ENCODE peak calls at places on chromosomes 5 and 9, in nine cellular contexts. One of them, this sample, is unnamed.

GRCh38 chr5:80408976-80409926 is 1.4 kb downstream of the ZFYVE16 start:
- DNase-seq in activated naive CD4-positive, alpha-beta T cell: no peak
- DNase-seq in GM10248: no peak
- DNase-seq in amniotic stem cell: no peak
- DNase-seq in gastrocnemius medialis: no peak
- DNase-seq in A549: peak
- DNase-seq in DMS153: no peak
- DNase-seq in SJSA1: no peak
- DNase-seq in NCI-H345: no peak
- DNase-seq in this sample: no peak

GRCh38 chr9:87267251-87267679 is 230.4 kb upstream of the DAPK1 start:
- DNase-seq in activated naive CD4-positive, alpha-beta T cell: no peak
- DNase-seq in GM10248: no peak
- DNase-seq in amniotic stem cell: no peak
- DNase-seq in gastrocnemius medialis: peak
- DNase-seq in A549: no peak
- DNase-seq in DMS153: no peak
- DNase-seq in SJSA1: no peak
- DNase-seq in NCI-H345: no peak
- DNase-seq in this sample: no peak

GRCh38 chr5:115934388-115934974 is 27.8 kb upstream of the LVRN start:
- DNase-seq in activated naive CD4-positive, alpha-beta T cell: no peak
- DNase-seq in GM10248: no peak
- DNase-seq in amniotic stem cell: no peak
- DNase-seq in gastrocnemius medialis: no peak
- DNase-seq in A549: no peak
- DNase-seq in DMS153: no peak
- DNase-seq in SJSA1: peak
- DNase-seq in NCI-H345: no peak
- DNase-seq in this sample: no peak

GRCh38 chr9:87375397-87376073 is 122.1 kb upstream of the DAPK1 start:
- DNase-seq in activated naive CD4-positive, alpha-beta T cell: no peak
- DNase-seq in GM10248: no peak
- DNase-seq in amniotic stem cell: peak
- DNase-seq in gastrocnemius medialis: no peak
- DNase-seq in A549: peak
- DNase-seq in DMS153: no peak
- DNase-seq in SJSA1: peak
- DNase-seq in NCI-H345: no peak
- DNase-seq in this sample: no peak

GRCh38 chr5:60835554-60835953 is 8.5 kb downstream of the ELOVL7 start:
- DNase-seq in activated naive CD4-positive, alpha-beta T cell: no peak
- DNase-seq in GM10248: no peak
- DNase-seq in amniotic stem cell: no peak
- DNase-seq in gastrocnemius medialis: no peak
- DNase-seq in A549: no peak
- DNase-seq in DMS153: no peak
- DNase-seq in SJSA1: no peak
- DNase-seq in NCI-H345: no peak
- DNase-seq in this sample: no peak

GRCh38 chr5:137075163-137075970 is 423.8 kb downstream of the SPOCK1 start:
- DNase-seq in activated naive CD4-positive, alpha-beta T cell: no peak
- DNase-seq in GM10248: peak
- DNase-seq in amniotic stem cell: no peak
- DNase-seq in gastrocnemius medialis: peak
- DNase-seq in A549: peak
- DNase-seq in DMS153: peak
- DNase-seq in SJSA1: peak
- DNase-seq in NCI-H345: peak
- DNase-seq in this sample: no peak

GRCh38 chr5:160500776-160501175 is 79.1 kb downstream of the PTTG1 start:
- DNase-seq in activated naive CD4-positive, alpha-beta T cell: no peak
- DNase-seq in GM10248: no peak
- DNase-seq in amniotic stem cell: no peak
- DNase-seq in gastrocnemius medialis: no peak
- DNase-seq in A549: no peak
- DNase-seq in DMS153: no peak
- DNase-seq in SJSA1: no peak
- DNase-seq in NCI-H345: no peak
- DNase-seq in this sample: no peak

GRCh38 chr5:1776831-1777230 is 22.8 kb downstream of the MRPL36 start:
- DNase-seq in activated naive CD4-positive, alpha-beta T cell: no peak
- DNase-seq in GM10248: no peak
- DNase-seq in amniotic stem cell: no peak
- DNase-seq in gastrocnemius medialis: no peak
- DNase-seq in A549: no peak
- DNase-seq in DMS153: no peak
- DNase-seq in SJSA1: no peak
- DNase-seq in NCI-H345: no peak
- DNase-seq in this sample: no peak

GRCh38 chr5:54881286-54882005 is 103.9 kb downstream of the ESM1 start:
- DNase-seq in activated naive CD4-positive, alpha-beta T cell: no peak
- DNase-seq in GM10248: no peak
- DNase-seq in amniotic stem cell: no peak
- DNase-seq in gastrocnemius medialis: no peak
- DNase-seq in A549: no peak
- DNase-seq in DMS153: no peak
- DNase-seq in SJSA1: no peak
- DNase-seq in NCI-H345: no peak
- DNase-seq in this sample: no peak

GRCh38 chr9:99162759-99163364 is 57.9 kb downstream of the TGFBR1 start:
- DNase-seq in activated naive CD4-positive, alpha-beta T cell: no peak
- DNase-seq in GM10248: peak
- DNase-seq in amniotic stem cell: peak
- DNase-seq in gastrocnemius medialis: no peak
- DNase-seq in A549: peak
- DNase-seq in DMS153: no peak
- DNase-seq in SJSA1: no peak
- DNase-seq in NCI-H345: peak
- DNase-seq in this sample: no peak

GRCh38 chr9:107172160-107172978 is 110.7 kb upstream of the RAD23B start:
- DNase-seq in activated naive CD4-positive, alpha-beta T cell: no peak
- DNase-seq in GM10248: peak
- DNase-seq in amniotic stem cell: peak
- DNase-seq in gastrocnemius medialis: peak
- DNase-seq in A549: peak
- DNase-seq in DMS153: peak
- DNase-seq in SJSA1: peak
- DNase-seq in NCI-H345: peak
- DNase-seq in this sample: peak

GRCh38 chr9:32524558-32525461 is 1.2 kb downstream of the RIGI start:
- DNase-seq in activated naive CD4-positive, alpha-beta T cell: no peak
- DNase-seq in GM10248: no peak
- DNase-seq in amniotic stem cell: no peak
- DNase-seq in gastrocnemius medialis: no peak
- DNase-seq in A549: no peak
- DNase-seq in DMS153: peak
- DNase-seq in SJSA1: peak
- DNase-seq in NCI-H345: peak
- DNase-seq in this sample: no peak

GRCh38 chr5:14062178-14062577 is 81.0 kb upstream of the TRIO start:
- DNase-seq in activated naive CD4-positive, alpha-beta T cell: no peak
- DNase-seq in GM10248: no peak
- DNase-seq in amniotic stem cell: no peak
- DNase-seq in gastrocnemius medialis: no peak
- DNase-seq in A549: no peak
- DNase-seq in DMS153: no peak
- DNase-seq in SJSA1: no peak
- DNase-seq in NCI-H345: no peak
- DNase-seq in this sample: no peak

GRCh38 chr5:167296680-167297079 is 994.8 kb upstream of the WWC1 start:
- DNase-seq in activated naive CD4-positive, alpha-beta T cell: no peak
- DNase-seq in GM10248: no peak
- DNase-seq in amniotic stem cell: no peak
- DNase-seq in gastrocnemius medialis: no peak
- DNase-seq in A549: no peak
- DNase-seq in DMS153: no peak
- DNase-seq in SJSA1: peak
- DNase-seq in NCI-H345: no peak
- DNase-seq in this sample: no peak

GRCh38 chr5:160643588-160643987 is 208.4 kb downstream of the ATP10B start:
- DNase-seq in activated naive CD4-positive, alpha-beta T cell: no peak
- DNase-seq in GM10248: no peak
- DNase-seq in amniotic stem cell: no peak
- DNase-seq in gastrocnemius medialis: no peak
- DNase-seq in A549: no peak
- DNase-seq in DMS153: no peak
- DNase-seq in SJSA1: no peak
- DNase-seq in NCI-H345: no peak
- DNase-seq in this sample: no peak

GRCh38 chr5:157651623-157652376 is 438 bp downstream of the SOX30 start:
- DNase-seq in activated naive CD4-positive, alpha-beta T cell: peak
- DNase-seq in GM10248: peak
- DNase-seq in amniotic stem cell: no peak
- DNase-seq in gastrocnemius medialis: peak
- DNase-seq in A549: no peak
- DNase-seq in DMS153: peak
- DNase-seq in SJSA1: no peak
- DNase-seq in NCI-H345: peak
- DNase-seq in this sample: no peak

GRCh38 chr9:110440161-110440560 is 102.5 kb upstream of the TXNDC8 start:
- DNase-seq in activated naive CD4-positive, alpha-beta T cell: no peak
- DNase-seq in GM10248: no peak
- DNase-seq in amniotic stem cell: no peak
- DNase-seq in gastrocnemius medialis: no peak
- DNase-seq in A549: no peak
- DNase-seq in DMS153: no peak
- DNase-seq in SJSA1: no peak
- DNase-seq in NCI-H345: no peak
- DNase-seq in this sample: no peak

GRCh38 chr5:66223637-66224036 is 79.5 kb downstream of the SREK1 start:
- DNase-seq in activated naive CD4-positive, alpha-beta T cell: no peak
- DNase-seq in GM10248: no peak
- DNase-seq in amniotic stem cell: no peak
- DNase-seq in gastrocnemius medialis: no peak
- DNase-seq in A549: peak
- DNase-seq in DMS153: no peak
- DNase-seq in SJSA1: no peak
- DNase-seq in NCI-H345: no peak
- DNase-seq in this sample: peak

GRCh38 chr9:121557581-121558422 is 58.2 kb upstream of the GGTA1 start:
- DNase-seq in activated naive CD4-positive, alpha-beta T cell: no peak
- DNase-seq in GM10248: peak
- DNase-seq in amniotic stem cell: peak
- DNase-seq in gastrocnemius medialis: peak
- DNase-seq in A549: peak
- DNase-seq in DMS153: peak
- DNase-seq in SJSA1: peak
- DNase-seq in NCI-H345: no peak
- DNase-seq in this sample: no peak

GRCh38 chr5:114123654-114124053 is 238.2 kb upstream of the KCNN2 start:
- DNase-seq in activated naive CD4-positive, alpha-beta T cell: no peak
- DNase-seq in GM10248: no peak
- DNase-seq in amniotic stem cell: no peak
- DNase-seq in gastrocnemius medialis: no peak
- DNase-seq in A549: no peak
- DNase-seq in DMS153: no peak
- DNase-seq in SJSA1: no peak
- DNase-seq in NCI-H345: no peak
- DNase-seq in this sample: no peak

GRCh38 chr5:168874713-168875380 is 295.7 kb upstream of the PANK3 start:
- DNase-seq in activated naive CD4-positive, alpha-beta T cell: no peak
- DNase-seq in GM10248: no peak
- DNase-seq in amniotic stem cell: no peak
- DNase-seq in gastrocnemius medialis: no peak
- DNase-seq in A549: peak
- DNase-seq in DMS153: no peak
- DNase-seq in SJSA1: no peak
- DNase-seq in NCI-H345: no peak
- DNase-seq in this sample: no peak

GRCh38 chr9:93860694-93861658 is 94.2 kb downstream of the BARX1 start:
- DNase-seq in activated naive CD4-positive, alpha-beta T cell: no peak
- DNase-seq in GM10248: peak
- DNase-seq in amniotic stem cell: no peak
- DNase-seq in gastrocnemius medialis: no peak
- DNase-seq in A549: no peak
- DNase-seq in DMS153: no peak
- DNase-seq in SJSA1: no peak
- DNase-seq in NCI-H345: no peak
- DNase-seq in this sample: no peak

GRCh38 chr5:55634204-55634785 is 77.8 kb downstream of the SLC38A9 start:
- DNase-seq in activated naive CD4-positive, alpha-beta T cell: no peak
- DNase-seq in GM10248: no peak
- DNase-seq in amniotic stem cell: no peak
- DNase-seq in gastrocnemius medialis: no peak
- DNase-seq in A549: no peak
- DNase-seq in DMS153: no peak
- DNase-seq in SJSA1: no peak
- DNase-seq in NCI-H345: no peak
- DNase-seq in this sample: no peak

GRCh38 chr9:114384836-114385411 is 2.9 kb downstream of the AKNA start:
- DNase-seq in activated naive CD4-positive, alpha-beta T cell: no peak
- DNase-seq in GM10248: no peak
- DNase-seq in amniotic stem cell: no peak
- DNase-seq in gastrocnemius medialis: no peak
- DNase-seq in A549: no peak
- DNase-seq in DMS153: no peak
- DNase-seq in SJSA1: no peak
- DNase-seq in NCI-H345: no peak
- DNase-seq in this sample: no peak

GRCh38 chr5:111313017-111313724 is 89.0 kb downstream of the CAMK4 start:
- DNase-seq in activated naive CD4-positive, alpha-beta T cell: no peak
- DNase-seq in GM10248: no peak
- DNase-seq in amniotic stem cell: no peak
- DNase-seq in gastrocnemius medialis: no peak
- DNase-seq in A549: no peak
- DNase-seq in DMS153: no peak
- DNase-seq in SJSA1: no peak
- DNase-seq in NCI-H345: no peak
- DNase-seq in this sample: no peak

GRCh38 chr5:55232985-55233928 is at the start of gene CCNO:
- DNase-seq in activated naive CD4-positive, alpha-beta T cell: no peak
- DNase-seq in GM10248: peak
- DNase-seq in amniotic stem cell: no peak
- DNase-seq in gastrocnemius medialis: no peak
- DNase-seq in A549: peak
- DNase-seq in DMS153: peak
- DNase-seq in SJSA1: peak
- DNase-seq in NCI-H345: peak
- DNase-seq in this sample: no peak

GRCh38 chr9:127973169-127974001 is 7.4 kb downstream of the EEIG1 start:
- DNase-seq in activated naive CD4-positive, alpha-beta T cell: no peak
- DNase-seq in GM10248: no peak
- DNase-seq in amniotic stem cell: no peak
- DNase-seq in gastrocnemius medialis: peak
- DNase-seq in A549: no peak
- DNase-seq in DMS153: peak
- DNase-seq in SJSA1: no peak
- DNase-seq in NCI-H345: no peak
- DNase-seq in this sample: no peak

GRCh38 chr9:242461-243080 is 27.9 kb downstream of the DOCK8 start:
- DNase-seq in activated naive CD4-positive, alpha-beta T cell: no peak
- DNase-seq in GM10248: no peak
- DNase-seq in amniotic stem cell: no peak
- DNase-seq in gastrocnemius medialis: no peak
- DNase-seq in A549: no peak
- DNase-seq in DMS153: no peak
- DNase-seq in SJSA1: no peak
- DNase-seq in NCI-H345: no peak
- DNase-seq in this sample: no peak

GRCh38 chr5:179874536-179875292 is 16.1 kb upstream of the MRNIP start:
- DNase-seq in activated naive CD4-positive, alpha-beta T cell: no peak
- DNase-seq in GM10248: no peak
- DNase-seq in amniotic stem cell: no peak
- DNase-seq in gastrocnemius medialis: no peak
- DNase-seq in A549: no peak
- DNase-seq in DMS153: no peak
- DNase-seq in SJSA1: no peak
- DNase-seq in NCI-H345: no peak
- DNase-seq in this sample: no peak

GRCh38 chr5:43556857-43557593 is at the start of gene PAIP1:
- DNase-seq in activated naive CD4-positive, alpha-beta T cell: peak
- DNase-seq in GM10248: peak
- DNase-seq in amniotic stem cell: peak
- DNase-seq in gastrocnemius medialis: peak
- DNase-seq in A549: peak
- DNase-seq in DMS153: peak
- DNase-seq in SJSA1: peak
- DNase-seq in NCI-H345: peak
- DNase-seq in this sample: peak

GRCh38 chr5:132684922-132685720 is 11.3 kb downstream of the IL4 start:
- DNase-seq in activated naive CD4-positive, alpha-beta T cell: no peak
- DNase-seq in GM10248: no peak
- DNase-seq in amniotic stem cell: no peak
- DNase-seq in gastrocnemius medialis: no peak
- DNase-seq in A549: no peak
- DNase-seq in DMS153: no peak
- DNase-seq in SJSA1: no peak
- DNase-seq in NCI-H345: no peak
- DNase-seq in this sample: no peak